ENCODE peak calls at places on chromosomes 16 and 17, in four cellular contexts. One of them, this sample, is unnamed. For H3K4me1, the result is how much of the 10 kb centered on the place peaks cover.

GRCh38 chr17:4189280-4189679 is 46.3 kb downstream of the CYB5D2 start:
- DNase-seq in naive thymus-derived CD4-positive, alpha-beta T cell: no peak
- DNase-seq in CD8-positive, alpha-beta memory T cell: no peak
- DNase-seq in cardiac muscle cell: no peak
- DNase-seq in this sample: no peak

GRCh38 chr17:39782481-39782880 is 44.7 kb downstream of the GRB7 start:
- DNase-seq in cardiac muscle cell: peak
- DNase-seq in CD8-positive, alpha-beta memory T cell: no peak
- DNase-seq in naive thymus-derived CD4-positive, alpha-beta T cell: no peak
- DNase-seq in this sample: no peak

GRCh38 chr17:9484789-9485188 is 90.8 kb downstream of the STX8 start:
- DNase-seq in cardiac muscle cell: peak
- DNase-seq in naive thymus-derived CD4-positive, alpha-beta T cell: no peak
- DNase-seq in CD8-positive, alpha-beta memory T cell: no peak
- DNase-seq in this sample: no peak

GRCh38 chr16:117381-118365 is 20.8 kb downstream of the NPRL3 start:
- DNase-seq in cardiac muscle cell: peak
- DNase-seq in naive thymus-derived CD4-positive, alpha-beta T cell: peak
- DNase-seq in CD8-positive, alpha-beta memory T cell: peak
- DNase-seq in this sample: no peak

GRCh38 chr17:43898446-43898845 is 8.9 kb downstream of the MPP2 start:
- DNase-seq in naive thymus-derived CD4-positive, alpha-beta T cell: no peak
- DNase-seq in cardiac muscle cell: no peak
- DNase-seq in CD8-positive, alpha-beta memory T cell: no peak
- DNase-seq in this sample: no peak

GRCh38 chr17:18139498-18139897 is 30.9 kb downstream of the MYO15A start:
- DNase-seq in cardiac muscle cell: no peak
- DNase-seq in naive thymus-derived CD4-positive, alpha-beta T cell: no peak
- DNase-seq in CD8-positive, alpha-beta memory T cell: no peak
- DNase-seq in this sample: no peak

GRCh38 chr16:53507464-53508180 is 4.6 kb upstream of the AKTIP start:
- DNase-seq in cardiac muscle cell: no peak
- DNase-seq in naive thymus-derived CD4-positive, alpha-beta T cell: no peak
- DNase-seq in CD8-positive, alpha-beta memory T cell: no peak
- DNase-seq in this sample: no peak

GRCh38 chr17:76789235-76789788 is 51.4 kb downstream of the MFSD11 start:
- DNase-seq in naive thymus-derived CD4-positive, alpha-beta T cell: no peak
- DNase-seq in cardiac muscle cell: no peak
- DNase-seq in CD8-positive, alpha-beta memory T cell: no peak
- DNase-seq in this sample: peak

GRCh38 chr17:76726231-76726765 is at the start of gene JMJD6:
- DNase-seq in naive thymus-derived CD4-positive, alpha-beta T cell: peak
- DNase-seq in CD8-positive, alpha-beta memory T cell: no peak
- DNase-seq in cardiac muscle cell: peak
- DNase-seq in this sample: peak

DNA sequence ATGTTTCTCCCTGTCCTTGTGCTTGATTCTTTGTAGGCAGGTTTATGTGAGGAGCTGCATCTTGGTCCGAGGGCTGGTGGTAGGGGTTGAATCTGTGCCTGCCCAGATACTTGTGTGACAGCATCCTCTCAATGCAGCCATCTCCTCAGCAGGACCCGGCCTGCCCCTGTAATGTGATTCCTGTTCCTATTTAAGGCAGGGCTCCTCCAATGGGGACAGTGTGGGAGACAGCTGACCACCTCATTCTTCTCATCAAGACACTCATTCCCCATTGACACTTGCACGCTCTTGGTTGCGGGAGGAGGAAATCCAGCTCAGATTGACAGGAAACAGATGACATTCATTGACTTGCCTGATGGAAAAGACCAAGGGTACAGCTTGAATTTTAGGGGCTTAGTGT is 384.5 kb downstream of the CPPED1 start:
- DNase-seq in naive thymus-derived CD4-positive, alpha-beta T cell: no peak
- DNase-seq in CD8-positive, alpha-beta memory T cell: no peak
- DNase-seq in cardiac muscle cell: no peak
- DNase-seq in this sample: no peak
- H3K4me1 ChIP-seq in naive thymus-derived CD4-positive, alpha-beta T cell: under half
- H3K4me1 ChIP-seq in CD8-positive, alpha-beta memory T cell: under half
- H3K4me1 ChIP-seq in cardiac muscle cell: under half
- H3K4me1 ChIP-seq in this sample: under half

GRCh38 chr16:49696414-49697101 is 159.4 kb downstream of the ZNF423 start:
- DNase-seq in cardiac muscle cell: no peak
- DNase-seq in CD8-positive, alpha-beta memory T cell: no peak
- DNase-seq in naive thymus-derived CD4-positive, alpha-beta T cell: no peak
- DNase-seq in this sample: no peak
- H3K4me3 ChIP-seq in cardiac muscle cell: no peak
- H3K4me3 ChIP-seq in CD8-positive, alpha-beta memory T cell: no peak
- H3K4me3 ChIP-seq in naive thymus-derived CD4-positive, alpha-beta T cell: no peak
- H3K4me3 ChIP-seq in this sample: no peak

GRCh38 chr16:28522792-28523191 is 16.0 kb downstream of the NUPR1 start:
- DNase-seq in CD8-positive, alpha-beta memory T cell: no peak
- DNase-seq in naive thymus-derived CD4-positive, alpha-beta T cell: no peak
- DNase-seq in cardiac muscle cell: no peak
- DNase-seq in this sample: no peak

GRCh38 chr16:28524544-28525179 is 14.1 kb downstream of the NUPR1 start:
- DNase-seq in cardiac muscle cell: peak
- DNase-seq in naive thymus-derived CD4-positive, alpha-beta T cell: no peak
- DNase-seq in CD8-positive, alpha-beta memory T cell: no peak
- DNase-seq in this sample: no peak

GRCh38 chr16:28520672-28521071 is 14.0 kb upstream of the IL27 start:
- DNase-seq in naive thymus-derived CD4-positive, alpha-beta T cell: no peak
- DNase-seq in CD8-positive, alpha-beta memory T cell: no peak
- DNase-seq in cardiac muscle cell: no peak
- DNase-seq in this sample: no peak

GRCh38 chr16:28526201-28527099 is 12.3 kb downstream of the NUPR1 start:
- DNase-seq in CD8-positive, alpha-beta memory T cell: no peak
- DNase-seq in naive thymus-derived CD4-positive, alpha-beta T cell: no peak
- DNase-seq in cardiac muscle cell: no peak
- DNase-seq in this sample: no peak

DNA sequence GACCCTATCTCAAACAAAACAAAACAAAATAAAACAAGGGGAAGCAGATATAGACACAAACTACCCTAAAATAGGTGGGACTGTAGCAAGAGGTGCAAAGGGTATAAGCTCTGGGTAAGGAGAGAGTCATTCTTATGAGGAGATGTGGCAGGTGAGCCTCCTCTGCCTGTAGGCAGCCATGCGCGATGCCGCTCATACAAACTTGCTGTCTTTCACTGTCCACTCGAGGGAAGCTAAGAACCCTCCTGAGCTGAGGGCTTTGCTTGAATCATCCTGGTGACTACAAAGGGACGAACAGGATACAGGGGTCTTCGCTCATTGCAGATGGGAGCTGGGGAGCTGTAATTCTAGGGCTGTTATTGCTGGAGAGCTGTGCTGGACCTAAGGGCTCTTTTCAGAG is 14.8 kb upstream of the IL27 start:
- DNase-seq in cardiac muscle cell: no peak
- DNase-seq in CD8-positive, alpha-beta memory T cell: no peak
- DNase-seq in naive thymus-derived CD4-positive, alpha-beta T cell: no peak
- DNase-seq in this sample: no peak
- H3K4me1 ChIP-seq in cardiac muscle cell: under half
- H3K4me1 ChIP-seq in CD8-positive, alpha-beta memory T cell: under half
- H3K4me1 ChIP-seq in naive thymus-derived CD4-positive, alpha-beta T cell: under half
- H3K4me1 ChIP-seq in this sample: under half

DNA sequence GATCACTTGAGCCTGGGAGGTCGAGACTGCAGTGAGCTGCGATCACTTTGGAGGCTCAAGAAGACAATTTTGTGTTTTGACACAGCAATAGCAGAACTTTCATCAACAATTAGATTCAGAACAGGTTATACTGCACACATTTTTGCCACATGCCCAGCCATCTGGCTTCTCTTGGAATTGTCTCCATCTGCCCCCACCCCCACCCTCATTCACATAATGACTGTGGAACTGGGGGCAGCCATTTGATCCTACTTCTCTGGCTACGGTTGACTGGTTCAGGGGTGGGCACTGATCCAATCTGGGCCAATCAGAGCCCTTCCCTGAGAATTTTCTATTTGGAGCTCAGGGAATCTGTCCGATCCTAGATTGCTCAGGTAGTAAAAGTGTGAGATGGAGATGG is 14.0 kb downstream of the TMEM92 start:
- DNase-seq in CD8-positive, alpha-beta memory T cell: no peak
- DNase-seq in cardiac muscle cell: no peak
- DNase-seq in naive thymus-derived CD4-positive, alpha-beta T cell: no peak
- DNase-seq in this sample: no peak
- H3K4me3 ChIP-seq in CD8-positive, alpha-beta memory T cell: no peak
- H3K4me3 ChIP-seq in cardiac muscle cell: no peak
- H3K4me3 ChIP-seq in naive thymus-derived CD4-positive, alpha-beta T cell: no peak
- H3K4me3 ChIP-seq in this sample: no peak

GRCh38 chr16:81460075-81460474 is 15.5 kb downstream of the CMIP start:
- DNase-seq in cardiac muscle cell: no peak
- DNase-seq in CD8-positive, alpha-beta memory T cell: no peak
- DNase-seq in naive thymus-derived CD4-positive, alpha-beta T cell: no peak
- DNase-seq in this sample: no peak
- H3K4me1 ChIP-seq in cardiac muscle cell: under half
- H3K4me1 ChIP-seq in CD8-positive, alpha-beta memory T cell: under half
- H3K4me1 ChIP-seq in naive thymus-derived CD4-positive, alpha-beta T cell: under half
- H3K4me1 ChIP-seq in this sample: half or more

GRCh38 chr17:78924481-78925151 is 571 bp downstream of the TIMP2 start:
- DNase-seq in naive thymus-derived CD4-positive, alpha-beta T cell: no peak
- DNase-seq in cardiac muscle cell: peak
- DNase-seq in CD8-positive, alpha-beta memory T cell: no peak
- DNase-seq in this sample: no peak
- H3K4me3 ChIP-seq in naive thymus-derived CD4-positive, alpha-beta T cell: peak
- H3K4me3 ChIP-seq in cardiac muscle cell: peak
- H3K4me3 ChIP-seq in CD8-positive, alpha-beta memory T cell: no peak
- H3K4me3 ChIP-seq in this sample: peak

GRCh38 chr16:73014768-73015167 is 33.2 kb downstream of the ZFHX3 start:
- DNase-seq in CD8-positive, alpha-beta memory T cell: no peak
- DNase-seq in cardiac muscle cell: no peak
- DNase-seq in naive thymus-derived CD4-positive, alpha-beta T cell: no peak
- DNase-seq in this sample: no peak

GRCh38 chr16:73015612-73016487 is 32.1 kb downstream of the ZFHX3 start:
- DNase-seq in cardiac muscle cell: no peak
- DNase-seq in CD8-positive, alpha-beta memory T cell: no peak
- DNase-seq in naive thymus-derived CD4-positive, alpha-beta T cell: no peak
- DNase-seq in this sample: peak

GRCh38 chr16:73011926-73012325 is 36.0 kb downstream of the ZFHX3 start:
- DNase-seq in CD8-positive, alpha-beta memory T cell: no peak
- DNase-seq in naive thymus-derived CD4-positive, alpha-beta T cell: no peak
- DNase-seq in cardiac muscle cell: no peak
- DNase-seq in this sample: no peak

GRCh38 chr16:73012341-73012740 is 35.6 kb downstream of the ZFHX3 start:
- DNase-seq in naive thymus-derived CD4-positive, alpha-beta T cell: no peak
- DNase-seq in cardiac muscle cell: no peak
- DNase-seq in CD8-positive, alpha-beta memory T cell: no peak
- DNase-seq in this sample: no peak

DNA sequence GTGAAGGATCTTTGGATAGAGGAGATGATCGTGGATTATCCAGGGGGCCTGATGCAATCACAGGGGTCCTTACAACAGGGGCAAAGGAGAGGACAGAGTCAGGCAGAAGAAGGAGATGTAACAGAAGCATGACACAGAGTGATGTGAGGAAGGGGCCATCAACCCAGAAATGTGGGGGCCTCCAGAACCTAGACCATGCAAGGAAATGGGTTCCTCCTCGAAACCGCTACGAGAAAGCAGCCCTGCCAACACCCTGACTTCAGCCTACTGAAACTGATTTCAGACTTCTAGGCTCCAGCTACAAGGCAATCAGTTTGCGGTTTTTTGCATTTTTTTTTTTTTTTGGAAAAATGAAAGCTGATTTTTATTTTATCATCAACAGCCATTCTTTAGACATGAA is 34.0 kb downstream of the ZFHX3 start:
- DNase-seq in cardiac muscle cell: no peak
- DNase-seq in naive thymus-derived CD4-positive, alpha-beta T cell: no peak
- DNase-seq in CD8-positive, alpha-beta memory T cell: no peak
- DNase-seq in this sample: no peak
- H3K4me1 ChIP-seq in cardiac muscle cell: under half
- H3K4me1 ChIP-seq in naive thymus-derived CD4-positive, alpha-beta T cell: under half
- H3K4me1 ChIP-seq in CD8-positive, alpha-beta memory T cell: under half
- H3K4me1 ChIP-seq in this sample: under half

DNA sequence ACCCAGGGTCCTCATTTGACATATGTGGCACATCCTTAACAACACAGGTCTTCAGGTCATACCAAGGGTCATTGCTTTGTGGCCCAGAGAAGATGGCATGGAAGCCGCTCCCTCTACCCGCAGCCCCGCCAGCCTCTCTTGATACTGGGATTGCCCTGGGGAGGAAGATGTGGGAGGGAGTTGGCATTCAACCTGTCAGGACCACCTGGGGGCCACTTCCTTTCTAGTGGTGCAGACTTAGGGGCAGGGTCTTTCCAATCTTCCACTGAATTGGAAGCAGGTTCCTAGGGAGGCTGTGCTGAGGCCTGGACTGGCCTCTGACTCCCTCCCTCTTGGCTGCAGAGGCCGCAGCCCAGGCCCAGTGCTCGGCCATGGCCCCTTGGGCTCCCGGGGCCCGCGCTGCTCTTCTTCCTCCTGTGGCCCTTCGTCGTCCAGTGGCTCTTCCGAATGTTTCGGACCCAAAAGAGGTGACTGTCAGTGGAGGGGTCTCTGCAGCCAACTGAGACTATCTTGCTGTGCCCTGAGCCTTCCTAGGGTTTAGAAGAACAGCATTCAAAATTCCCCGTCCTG is 5.1 kb upstream of the HEXIM1 start:
- DNase-seq in naive thymus-derived CD4-positive, alpha-beta T cell: no peak
- DNase-seq in CD8-positive, alpha-beta memory T cell: no peak
- DNase-seq in cardiac muscle cell: no peak
- DNase-seq in this sample: no peak
- H3K4me3 ChIP-seq in naive thymus-derived CD4-positive, alpha-beta T cell: no peak
- H3K4me3 ChIP-seq in CD8-positive, alpha-beta memory T cell: no peak
- H3K4me3 ChIP-seq in cardiac muscle cell: no peak
- H3K4me3 ChIP-seq in this sample: peak

GRCh38 chr16:29835926-29836325 is 15.7 kb downstream of the MVP start:
- DNase-seq in CD8-positive, alpha-beta memory T cell: no peak
- DNase-seq in naive thymus-derived CD4-positive, alpha-beta T cell: no peak
- DNase-seq in cardiac muscle cell: no peak
- DNase-seq in this sample: no peak

GRCh38 chr16:29836623-29837022 is 16.4 kb downstream of the MVP start:
- DNase-seq in CD8-positive, alpha-beta memory T cell: no peak
- DNase-seq in naive thymus-derived CD4-positive, alpha-beta T cell: no peak
- DNase-seq in cardiac muscle cell: no peak
- DNase-seq in this sample: no peak

GRCh38 chr16:29830774-29831173 is 10.5 kb downstream of the MVP start:
- DNase-seq in naive thymus-derived CD4-positive, alpha-beta T cell: no peak
- DNase-seq in CD8-positive, alpha-beta memory T cell: no peak
- DNase-seq in cardiac muscle cell: no peak
- DNase-seq in this sample: no peak

GRCh38 chr16:29834079-29834478 is 13.8 kb downstream of the MVP start:
- DNase-seq in naive thymus-derived CD4-positive, alpha-beta T cell: no peak
- DNase-seq in cardiac muscle cell: no peak
- DNase-seq in CD8-positive, alpha-beta memory T cell: no peak
- DNase-seq in this sample: no peak

GRCh38 chr16:29831490-29831889 is 11.2 kb downstream of the MVP start:
- DNase-seq in naive thymus-derived CD4-positive, alpha-beta T cell: no peak
- DNase-seq in CD8-positive, alpha-beta memory T cell: no peak
- DNase-seq in cardiac muscle cell: no peak
- DNase-seq in this sample: no peak
- H3K4me1 ChIP-seq in naive thymus-derived CD4-positive, alpha-beta T cell: under half
- H3K4me1 ChIP-seq in CD8-positive, alpha-beta memory T cell: under half
- H3K4me1 ChIP-seq in cardiac muscle cell: under half
- H3K4me1 ChIP-seq in this sample: under half

This sample was measured in upper lobe of left lung.